ENCODE peak calls at places on chromosome 21, in four cellular contexts. One of them, this sample, is unnamed.

GRCh38 chr21:15978158-15978805 is 248.5 kb downstream of the USP25 start:
- DNase-seq in HCT116: no peak
- DNase-seq in mucosa of descending colon: no peak
- DNase-seq in transverse colon: no peak
- DNase-seq in this sample: no peak

GRCh38 chr21:28442624-28443023 is 550.1 kb downstream of the LTN1 start:
- DNase-seq in HCT116: no peak
- DNase-seq in mucosa of descending colon: no peak
- DNase-seq in transverse colon: no peak
- DNase-seq in this sample: no peak

GRCh38 chr21:33976082-33976979 is 60.7 kb upstream of the ATP5PO start:
- DNase-seq in HCT116: no peak
- DNase-seq in mucosa of descending colon: no peak
- DNase-seq in transverse colon: peak
- DNase-seq in this sample: no peak

GRCh38 chr21:28633803-28634572 is 358.7 kb downstream of the LTN1 start:
- DNase-seq in HCT116: no peak
- DNase-seq in mucosa of descending colon: no peak
- DNase-seq in transverse colon: no peak
- DNase-seq in this sample: no peak

GRCh38 chr21:35366348-35367085 is 317.4 kb upstream of the RUNX1 start:
- DNase-seq in HCT116: no peak
- DNase-seq in mucosa of descending colon: no peak
- DNase-seq in transverse colon: no peak
- DNase-seq in this sample: no peak

GRCh38 chr21:46157987-46158451 is 2.6 kb upstream of the FTCD start:
- DNase-seq in HCT116: no peak
- DNase-seq in mucosa of descending colon: peak
- DNase-seq in transverse colon: peak
- DNase-seq in this sample: no peak

GRCh38 chr21:46604975-46605758 is at the start of gene S100B:
- DNase-seq in HCT116: no peak
- DNase-seq in mucosa of descending colon: no peak
- DNase-seq in transverse colon: no peak
- DNase-seq in this sample: peak

GRCh38 chr21:25735895-25736597 is 1.3 kb downstream of the GABPA start:
- DNase-seq in HCT116: no peak
- DNase-seq in mucosa of descending colon: no peak
- DNase-seq in transverse colon: no peak
- DNase-seq in this sample: no peak

GRCh38 chr21:45378258-45378966 is 26.6 kb upstream of the COL18A1 start:
- DNase-seq in HCT116: no peak
- DNase-seq in mucosa of descending colon: peak
- DNase-seq in transverse colon: no peak
- DNase-seq in this sample: no peak

GRCh38 chr21:35559128-35559831 is 501.0 kb downstream of the SETD4 start:
- DNase-seq in HCT116: no peak
- DNase-seq in mucosa of descending colon: no peak
- DNase-seq in transverse colon: no peak
- DNase-seq in this sample: no peak

GRCh38 chr21:36350282-36350910 is 30.4 kb downstream of the MORC3 start:
- DNase-seq in HCT116: no peak
- DNase-seq in mucosa of descending colon: no peak
- DNase-seq in transverse colon: no peak
- DNase-seq in this sample: no peak

GRCh38 chr21:16377857-16378256 is 648.1 kb downstream of the USP25 start:
- DNase-seq in HCT116: no peak
- DNase-seq in mucosa of descending colon: no peak
- DNase-seq in transverse colon: no peak
- DNase-seq in this sample: no peak

GRCh38 chr21:29819675-29820337 is 120.0 kb downstream of the GRIK1 start:
- DNase-seq in HCT116: no peak
- DNase-seq in mucosa of descending colon: no peak
- DNase-seq in transverse colon: no peak
- DNase-seq in this sample: no peak

GRCh38 chr21:41032536-41032935 is 135.4 kb upstream of the BACE2 start:
- DNase-seq in HCT116: no peak
- DNase-seq in mucosa of descending colon: no peak
- DNase-seq in transverse colon: no peak
- DNase-seq in this sample: no peak

GRCh38 chr21:44065428-44065827 is 41.8 kb upstream of the PWP2 start:
- DNase-seq in HCT116: no peak
- DNase-seq in mucosa of descending colon: peak
- DNase-seq in transverse colon: peak
- DNase-seq in this sample: no peak

GRCh38 chr21:42465008-42465878 is 30.8 kb downstream of the RSPH1 start:
- DNase-seq in HCT116: no peak
- DNase-seq in mucosa of descending colon: peak
- DNase-seq in transverse colon: peak
- DNase-seq in this sample: no peak

GRCh38 chr21:45266518-45267389 is 20.9 kb downstream of the POFUT2 start:
- DNase-seq in HCT116: no peak
- DNase-seq in mucosa of descending colon: no peak
- DNase-seq in transverse colon: no peak
- DNase-seq in this sample: no peak

GRCh38 chr21:46153259-46154154 is 1.9 kb downstream of the FTCD start:
- DNase-seq in HCT116: no peak
- DNase-seq in mucosa of descending colon: peak
- DNase-seq in transverse colon: peak
- DNase-seq in this sample: peak

GRCh38 chr21:44067011-44067839 is 40.0 kb upstream of the PWP2 start:
- DNase-seq in HCT116: no peak
- DNase-seq in mucosa of descending colon: no peak
- DNase-seq in transverse colon: no peak
- DNase-seq in this sample: no peak

GRCh38 chr21:45427331-45428271 is 22.6 kb downstream of the COL18A1 start:
- DNase-seq in HCT116: peak
- DNase-seq in mucosa of descending colon: peak
- DNase-seq in transverse colon: peak
- DNase-seq in this sample: no peak

GRCh38 chr21:43359081-43359822 is 67.7 kb downstream of the SIK1 start:
- DNase-seq in HCT116: no peak
- DNase-seq in mucosa of descending colon: no peak
- DNase-seq in transverse colon: no peak
- DNase-seq in this sample: no peak

GRCh38 chr21:45112371-45112770 is 38.0 kb downstream of the ADARB1 start:
- DNase-seq in HCT116: no peak
- DNase-seq in mucosa of descending colon: no peak
- DNase-seq in transverse colon: no peak
- DNase-seq in this sample: no peak

GRCh38 chr21:45505416-45506021 is 36.7 kb downstream of the SLC19A1 start:
- DNase-seq in HCT116: no peak
- DNase-seq in mucosa of descending colon: peak
- DNase-seq in transverse colon: peak
- DNase-seq in this sample: no peak

GRCh38 chr21:36883532-36884486 is 82.7 kb downstream of the HLCS start:
- DNase-seq in HCT116: no peak
- DNase-seq in mucosa of descending colon: no peak
- DNase-seq in transverse colon: no peak
- DNase-seq in this sample: no peak

GRCh38 chr21:30234643-30235042 is 18.7 kb upstream of the CLDN8 start:
- DNase-seq in HCT116: no peak
- DNase-seq in mucosa of descending colon: no peak
- DNase-seq in transverse colon: no peak
- DNase-seq in this sample: no peak

GRCh38 chr21:17539323-17539722 is 26.5 kb downstream of the CXADR start:
- DNase-seq in HCT116: no peak
- DNase-seq in mucosa of descending colon: no peak
- DNase-seq in transverse colon: no peak
- DNase-seq in this sample: no peak

GRCh38 chr21:22536511-22536910 is 1538.3 kb downstream of the NCAM2 start:
- DNase-seq in HCT116: no peak
- DNase-seq in mucosa of descending colon: no peak
- DNase-seq in transverse colon: no peak
- DNase-seq in this sample: no peak

GRCh38 chr21:33265664-33266049 is 510 bp upstream of the IL10RB start:
- DNase-seq in HCT116: no peak
- DNase-seq in mucosa of descending colon: peak
- DNase-seq in transverse colon: peak
- DNase-seq in this sample: no peak

GRCh38 chr21:33844104-33844889 is 71.3 kb downstream of the ATP5PO start:
- DNase-seq in HCT116: no peak
- DNase-seq in mucosa of descending colon: no peak
- DNase-seq in transverse colon: no peak
- DNase-seq in this sample: peak

GRCh38 chr21:43842742-43843141 is 22.3 kb upstream of the AGPAT3 start:
- DNase-seq in HCT116: no peak
- DNase-seq in mucosa of descending colon: no peak
- DNase-seq in transverse colon: no peak
- DNase-seq in this sample: no peak

GRCh38 chr21:31514598-31514997 is 144.9 kb upstream of the SOD1 start:
- DNase-seq in HCT116: no peak
- DNase-seq in mucosa of descending colon: no peak
- DNase-seq in transverse colon: no peak
- DNase-seq in this sample: peak
- TF ChIP-seq CTCF in HCT116: peak
- TF ChIP-seq CTCF in mucosa of descending colon: no peak
- TF ChIP-seq CTCF in transverse colon: no peak
- TF ChIP-seq CTCF in this sample: peak

GRCh38 chr21:31729622-31730343 is 2.1 kb downstream of the SCAF4 start:
- DNase-seq in HCT116: no peak
- DNase-seq in mucosa of descending colon: no peak
- DNase-seq in transverse colon: no peak
- DNase-seq in this sample: no peak

GRCh38 chr21:31732538-31732864 is 583 bp upstream of the SCAF4 start:
- DNase-seq in HCT116: no peak
- DNase-seq in mucosa of descending colon: no peak
- DNase-seq in transverse colon: no peak
- DNase-seq in this sample: no peak

GRCh38 chr21:31730687-31731111 is 1.2 kb downstream of the SCAF4 start:
- DNase-seq in HCT116: no peak
- DNase-seq in mucosa of descending colon: no peak
- DNase-seq in transverse colon: no peak
- DNase-seq in this sample: no peak

GRCh38 chr21:31731802-31732537 is at the start of gene SCAF4:
- DNase-seq in HCT116: peak
- DNase-seq in mucosa of descending colon: peak
- DNase-seq in transverse colon: peak
- DNase-seq in this sample: peak

DNA sequence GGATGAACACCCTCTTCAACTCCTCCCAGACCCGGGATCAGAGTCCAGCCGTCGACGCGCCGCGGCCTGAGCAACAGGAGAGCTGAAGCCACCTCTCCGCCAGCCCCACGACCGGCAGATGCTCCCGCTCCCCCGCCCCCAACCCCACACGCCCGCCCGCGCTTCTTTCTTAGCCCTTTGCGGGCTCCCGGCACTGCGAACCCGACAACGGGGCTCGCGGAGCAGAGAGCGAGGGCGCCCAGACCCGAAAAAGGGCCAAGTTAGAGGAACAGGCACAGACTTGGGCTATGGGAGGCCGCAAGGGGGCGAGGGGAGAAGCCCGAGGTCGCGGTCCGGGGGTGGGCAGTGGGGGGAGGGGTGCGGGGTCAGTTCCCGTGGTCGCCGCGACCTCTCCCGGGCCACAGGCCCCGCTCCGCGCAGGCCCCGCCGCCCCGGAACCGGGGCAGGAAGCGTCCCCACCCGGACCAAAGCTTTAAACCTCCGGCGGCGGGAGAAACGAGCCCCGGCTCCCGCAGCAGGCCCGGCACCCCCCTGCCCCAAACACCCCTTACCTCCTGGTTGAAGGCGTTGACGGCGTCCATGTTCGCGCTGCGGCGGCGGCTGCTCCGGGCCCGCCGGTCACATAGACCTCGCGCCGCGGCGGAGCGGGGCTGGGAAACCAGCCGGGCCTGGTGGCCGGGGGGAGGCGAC is 661 bp downstream of the SCAF4 start:
- DNase-seq in HCT116: no peak
- DNase-seq in mucosa of descending colon: peak
- DNase-seq in transverse colon: peak
- DNase-seq in this sample: peak
- TF ChIP-seq CTCF in HCT116: no peak
- TF ChIP-seq CTCF in mucosa of descending colon: no peak
- TF ChIP-seq CTCF in transverse colon: no peak
- TF ChIP-seq CTCF in this sample: peak

GRCh38 chr21:38622827-38623209 is 124.5 kb upstream of the ERG start:
- DNase-seq in HCT116: no peak
- DNase-seq in mucosa of descending colon: no peak
- DNase-seq in transverse colon: no peak
- DNase-seq in this sample: no peak

GRCh38 chr21:38622081-38622826 is 124.0 kb upstream of the ERG start:
- DNase-seq in HCT116: no peak
- DNase-seq in mucosa of descending colon: no peak
- DNase-seq in transverse colon: no peak
- DNase-seq in this sample: no peak

GRCh38 chr21:38623552-38623951 is 125.3 kb upstream of the ERG start:
- DNase-seq in HCT116: no peak
- DNase-seq in mucosa of descending colon: no peak
- DNase-seq in transverse colon: no peak
- DNase-seq in this sample: no peak

GRCh38 chr21:38619865-38620513 is 121.7 kb upstream of the ERG start:
- DNase-seq in HCT116: no peak
- DNase-seq in mucosa of descending colon: no peak
- DNase-seq in transverse colon: no peak
- DNase-seq in this sample: no peak

GRCh38 chr21:38621132-38621531 is 122.9 kb upstream of the ERG start:
- DNase-seq in HCT116: no peak
- DNase-seq in mucosa of descending colon: no peak
- DNase-seq in transverse colon: no peak
- DNase-seq in this sample: no peak
- TF ChIP-seq CTCF in HCT116: no peak
- TF ChIP-seq CTCF in mucosa of descending colon: no peak
- TF ChIP-seq CTCF in transverse colon: no peak
- TF ChIP-seq CTCF in this sample: no peak

GRCh38 chr21:38794978-38795377 is 10.8 kb upstream of the ETS2 start:
- DNase-seq in HCT116: no peak
- DNase-seq in mucosa of descending colon: peak
- DNase-seq in transverse colon: no peak
- DNase-seq in this sample: no peak
- TF ChIP-seq CTCF in HCT116: peak
- TF ChIP-seq CTCF in mucosa of descending colon: no peak
- TF ChIP-seq CTCF in transverse colon: no peak
- TF ChIP-seq CTCF in this sample: no peak

GRCh38 chr21:26845066-26845749 is at the start of gene ADAMTS1:
- DNase-seq in HCT116: no peak
- DNase-seq in mucosa of descending colon: peak
- DNase-seq in transverse colon: peak
- DNase-seq in this sample: peak

GRCh38 chr21:26843912-26844257 is 1.3 kb downstream of the ADAMTS1 start:
- DNase-seq in HCT116: no peak
- DNase-seq in mucosa of descending colon: no peak
- DNase-seq in transverse colon: no peak
- DNase-seq in this sample: no peak

GRCh38 chr21:26842300-26842699 is 2.9 kb downstream of the ADAMTS1 start:
- DNase-seq in HCT116: no peak
- DNase-seq in mucosa of descending colon: no peak
- DNase-seq in transverse colon: no peak
- DNase-seq in this sample: no peak

GRCh38 chr21:26844258-26845065 is 747 bp downstream of the ADAMTS1 start:
- DNase-seq in HCT116: no peak
- DNase-seq in mucosa of descending colon: peak
- DNase-seq in transverse colon: no peak
- DNase-seq in this sample: peak

GRCh38 chr21:26842976-26843911 is 2.0 kb downstream of the ADAMTS1 start:
- DNase-seq in HCT116: no peak
- DNase-seq in mucosa of descending colon: peak
- DNase-seq in transverse colon: peak
- DNase-seq in this sample: peak
- TF ChIP-seq CTCF in HCT116: no peak
- TF ChIP-seq CTCF in mucosa of descending colon: no peak
- TF ChIP-seq CTCF in transverse colon: peak
- TF ChIP-seq CTCF in this sample: peak

GRCh38 chr21:38696617-38697016 is 109.1 kb upstream of the ETS2 start:
- DNase-seq in HCT116: no peak
- DNase-seq in mucosa of descending colon: no peak
- DNase-seq in transverse colon: no peak
- DNase-seq in this sample: no peak
- TF ChIP-seq CTCF in HCT116: no peak
- TF ChIP-seq CTCF in mucosa of descending colon: no peak
- TF ChIP-seq CTCF in transverse colon: no peak
- TF ChIP-seq CTCF in this sample: no peak